ENCODE peak calls at places on chromosomes 1 and 21, in seven cellular contexts. One of them, this sample, is unnamed.

GRCh38 chr1:92502247-92502646 is 15.5 kb upstream of the GFI1 start:
- DNase-seq in fibroblast of lung: peak
- DNase-seq in AG04450: peak
- DNase-seq in GM12865: peak
- DNase-seq in psoas muscle: no peak
- DNase-seq in epithelial cell of esophagus: no peak
- DNase-seq in fibroblast of mammary gland: peak
- DNase-seq in this sample: peak

GRCh38 chr1:37305108-37305507 is 169.3 kb upstream of the ZC3H12A start:
- DNase-seq in GM12865: no peak
- DNase-seq in psoas muscle: no peak
- DNase-seq in AG04450: no peak
- DNase-seq in fibroblast of lung: no peak
- DNase-seq in fibroblast of mammary gland: no peak
- DNase-seq in epithelial cell of esophagus: no peak
- DNase-seq in this sample: no peak

GRCh38 chr21:45148316-45149000 is 74.1 kb downstream of the ADARB1 start:
- DNase-seq in epithelial cell of esophagus: no peak
- DNase-seq in fibroblast of lung: no peak
- DNase-seq in AG04450: no peak
- DNase-seq in GM12865: no peak
- DNase-seq in fibroblast of mammary gland: no peak
- DNase-seq in psoas muscle: no peak
- DNase-seq in this sample: no peak

GRCh38 chr1:208668991-208669390 is 424.8 kb upstream of the PLXNA2 start:
- DNase-seq in fibroblast of mammary gland: no peak
- DNase-seq in AG04450: no peak
- DNase-seq in epithelial cell of esophagus: peak
- DNase-seq in psoas muscle: no peak
- DNase-seq in fibroblast of lung: no peak
- DNase-seq in GM12865: no peak
- DNase-seq in this sample: no peak

GRCh38 chr1:101394041-101394440 is 157.2 kb downstream of the S1PR1 start:
- DNase-seq in psoas muscle: no peak
- DNase-seq in fibroblast of lung: no peak
- DNase-seq in AG04450: no peak
- DNase-seq in epithelial cell of esophagus: peak
- DNase-seq in GM12865: no peak
- DNase-seq in fibroblast of mammary gland: peak
- DNase-seq in this sample: no peak

GRCh38 chr1:35448344-35448801 is 108.8 kb downstream of the KIAA0319L start:
- DNase-seq in AG04450: peak
- DNase-seq in epithelial cell of esophagus: peak
- DNase-seq in fibroblast of lung: peak
- DNase-seq in GM12865: no peak
- DNase-seq in psoas muscle: no peak
- DNase-seq in fibroblast of mammary gland: peak
- DNase-seq in this sample: peak

GRCh38 chr1:221816899-221817298 is 75.0 kb upstream of the DUSP10 start:
- DNase-seq in epithelial cell of esophagus: peak
- DNase-seq in GM12865: no peak
- DNase-seq in AG04450: peak
- DNase-seq in fibroblast of lung: peak
- DNase-seq in fibroblast of mammary gland: peak
- DNase-seq in psoas muscle: no peak
- DNase-seq in this sample: peak

GRCh38 chr1:67338642-67339041 is 31.0 kb downstream of the IL12RB2 start:
- DNase-seq in AG04450: no peak
- DNase-seq in epithelial cell of esophagus: peak
- DNase-seq in GM12865: peak
- DNase-seq in fibroblast of lung: no peak
- DNase-seq in fibroblast of mammary gland: no peak
- DNase-seq in psoas muscle: no peak
- DNase-seq in this sample: no peak

GRCh38 chr1:62175568-62176179 is 19.0 kb upstream of the L1TD1 start:
- DNase-seq in fibroblast of lung: peak
- DNase-seq in psoas muscle: no peak
- DNase-seq in epithelial cell of esophagus: peak
- DNase-seq in GM12865: peak
- DNase-seq in fibroblast of mammary gland: peak
- DNase-seq in AG04450: peak
- DNase-seq in this sample: peak

GRCh38 chr1:243942196-243943150 is 92.4 kb upstream of the AKT3 start:
- DNase-seq in epithelial cell of esophagus: no peak
- DNase-seq in fibroblast of lung: peak
- DNase-seq in GM12865: no peak
- DNase-seq in psoas muscle: no peak
- DNase-seq in fibroblast of mammary gland: no peak
- DNase-seq in AG04450: no peak
- DNase-seq in this sample: no peak

GRCh38 chr1:11869650-11870207 is 11.0 kb upstream of the NPPB start:
- DNase-seq in GM12865: no peak
- DNase-seq in fibroblast of mammary gland: no peak
- DNase-seq in epithelial cell of esophagus: no peak
- DNase-seq in fibroblast of lung: no peak
- DNase-seq in psoas muscle: no peak
- DNase-seq in AG04450: no peak
- DNase-seq in this sample: no peak

GRCh38 chr1:115524211-115524610 is 117.6 kb upstream of the VANGL1 start:
- DNase-seq in psoas muscle: no peak
- DNase-seq in fibroblast of lung: no peak
- DNase-seq in GM12865: no peak
- DNase-seq in epithelial cell of esophagus: peak
- DNase-seq in fibroblast of mammary gland: no peak
- DNase-seq in AG04450: no peak
- DNase-seq in this sample: no peak

GRCh38 chr21:34199121-34199910 is 125.9 kb downstream of the MRPS6 start:
- DNase-seq in psoas muscle: no peak
- DNase-seq in GM12865: no peak
- DNase-seq in epithelial cell of esophagus: no peak
- DNase-seq in fibroblast of lung: no peak
- DNase-seq in fibroblast of mammary gland: no peak
- DNase-seq in AG04450: no peak
- DNase-seq in this sample: no peak

GRCh38 chr1:100183370-100183769 is 5.3 kb upstream of the LRRC39 start:
- DNase-seq in GM12865: no peak
- DNase-seq in AG04450: no peak
- DNase-seq in fibroblast of mammary gland: no peak
- DNase-seq in fibroblast of lung: no peak
- DNase-seq in psoas muscle: no peak
- DNase-seq in epithelial cell of esophagus: no peak
- DNase-seq in this sample: no peak

GRCh38 chr1:100177295-100178042 is 587 bp downstream of the LRRC39 start:
- DNase-seq in psoas muscle: no peak
- DNase-seq in fibroblast of mammary gland: no peak
- DNase-seq in AG04450: no peak
- DNase-seq in epithelial cell of esophagus: no peak
- DNase-seq in GM12865: no peak
- DNase-seq in fibroblast of lung: no peak
- DNase-seq in this sample: no peak

DNA sequence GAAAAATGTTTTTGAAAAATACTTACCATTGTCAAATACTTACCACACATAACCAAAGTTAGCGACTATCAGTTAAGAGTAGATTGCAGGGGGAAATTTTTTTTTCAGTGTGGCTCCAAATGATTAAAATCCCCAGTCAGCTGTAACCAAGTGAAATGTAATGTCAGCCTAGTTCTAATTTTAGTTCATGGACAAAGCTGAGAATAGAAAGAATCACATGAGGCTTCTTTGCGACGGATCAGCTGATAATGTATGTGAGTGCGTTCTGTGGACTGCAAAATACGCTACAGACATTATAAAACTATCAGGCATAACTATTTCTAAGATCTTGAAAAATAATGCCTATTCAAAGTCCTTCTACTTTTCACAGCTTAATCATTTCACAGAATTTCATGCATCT is at the start of gene LRRC39:
- DNase-seq in fibroblast of lung: no peak
- DNase-seq in fibroblast of mammary gland: no peak
- DNase-seq in epithelial cell of esophagus: no peak
- DNase-seq in GM12865: no peak
- DNase-seq in psoas muscle: no peak
- DNase-seq in AG04450: no peak
- DNase-seq in this sample: no peak
- H3K4me3 ChIP-seq in fibroblast of lung: no peak
- H3K4me3 ChIP-seq in fibroblast of mammary gland: no peak
- H3K4me3 ChIP-seq in epithelial cell of esophagus: no peak
- H3K4me3 ChIP-seq in GM12865: no peak
- H3K4me3 ChIP-seq in psoas muscle: peak
- H3K4me3 ChIP-seq in AG04450: no peak
- H3K4me3 ChIP-seq in this sample: no peak

DNA sequence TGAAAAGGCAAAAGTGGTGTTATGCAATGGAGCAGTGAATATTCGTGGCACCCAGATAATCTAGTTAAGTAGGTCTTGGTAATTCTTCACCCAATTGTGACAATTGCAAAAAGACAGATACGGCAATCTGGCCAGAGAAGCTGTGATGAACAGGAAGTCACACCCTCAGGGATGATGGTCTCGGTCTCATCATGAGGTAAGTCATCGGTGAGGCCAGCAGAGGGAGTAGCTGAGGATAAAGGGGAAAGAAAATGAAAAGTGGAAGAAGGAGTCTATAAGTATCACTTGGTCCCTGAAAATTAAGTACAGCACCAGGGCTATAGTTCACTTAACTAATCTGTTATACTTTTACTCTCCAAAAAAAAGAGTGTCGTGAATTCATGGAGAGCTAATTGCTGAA is 258.8 kb upstream of the NCAM2 start:
- DNase-seq in AG04450: no peak
- DNase-seq in psoas muscle: no peak
- DNase-seq in epithelial cell of esophagus: no peak
- DNase-seq in fibroblast of lung: no peak
- DNase-seq in GM12865: peak
- DNase-seq in fibroblast of mammary gland: no peak
- DNase-seq in this sample: no peak
- TF ChIP-seq CTCF in AG04450: no peak
- TF ChIP-seq CTCF in psoas muscle: no peak
- TF ChIP-seq CTCF in epithelial cell of esophagus: no peak
- TF ChIP-seq CTCF in fibroblast of lung: no peak
- TF ChIP-seq CTCF in GM12865: no peak
- TF ChIP-seq CTCF in fibroblast of mammary gland: peak
- TF ChIP-seq CTCF in this sample: no peak

GRCh38 chr21:28758042-28758882 is 234.4 kb downstream of the LTN1 start:
- DNase-seq in fibroblast of mammary gland: peak
- DNase-seq in fibroblast of lung: peak
- DNase-seq in GM12865: no peak
- DNase-seq in AG04450: no peak
- DNase-seq in psoas muscle: no peak
- DNase-seq in epithelial cell of esophagus: peak
- DNase-seq in this sample: peak

GRCh38 chr21:28754127-28754611 is 238.5 kb downstream of the LTN1 start:
- DNase-seq in GM12865: no peak
- DNase-seq in psoas muscle: no peak
- DNase-seq in epithelial cell of esophagus: no peak
- DNase-seq in fibroblast of mammary gland: peak
- DNase-seq in fibroblast of lung: peak
- DNase-seq in AG04450: peak
- DNase-seq in this sample: peak

GRCh38 chr21:28758883-28759242 is 233.8 kb downstream of the LTN1 start:
- DNase-seq in psoas muscle: no peak
- DNase-seq in epithelial cell of esophagus: no peak
- DNase-seq in fibroblast of mammary gland: no peak
- DNase-seq in GM12865: no peak
- DNase-seq in AG04450: no peak
- DNase-seq in fibroblast of lung: no peak
- DNase-seq in this sample: no peak

GRCh38 chr21:28752131-28752530 is 240.5 kb downstream of the LTN1 start:
- DNase-seq in AG04450: no peak
- DNase-seq in psoas muscle: no peak
- DNase-seq in fibroblast of lung: no peak
- DNase-seq in GM12865: no peak
- DNase-seq in epithelial cell of esophagus: no peak
- DNase-seq in fibroblast of mammary gland: no peak
- DNase-seq in this sample: no peak

DNA sequence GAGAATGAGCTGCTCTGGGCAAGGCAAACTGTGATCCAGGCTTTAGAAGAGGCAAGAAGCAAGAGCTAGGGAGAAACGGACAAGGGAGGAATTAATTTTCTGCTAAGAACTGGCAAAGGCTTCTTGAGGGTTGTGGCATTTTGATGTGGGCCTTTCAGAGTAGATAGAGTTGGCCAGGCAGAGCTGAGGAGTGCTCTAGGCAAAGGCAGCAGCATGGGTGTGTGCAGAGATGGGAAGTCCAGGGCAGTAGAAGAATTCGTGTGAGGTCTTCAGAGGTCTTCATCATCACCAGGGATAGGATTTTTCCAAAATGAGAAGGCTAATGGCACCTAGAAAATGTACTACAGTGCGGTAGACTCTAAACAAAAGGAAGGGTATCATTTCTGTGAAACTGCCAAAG is 237.8 kb downstream of the LTN1 start:
- DNase-seq in psoas muscle: no peak
- DNase-seq in GM12865: no peak
- DNase-seq in AG04450: no peak
- DNase-seq in fibroblast of mammary gland: no peak
- DNase-seq in fibroblast of lung: no peak
- DNase-seq in epithelial cell of esophagus: no peak
- DNase-seq in this sample: peak
- H3K4me3 ChIP-seq in psoas muscle: no peak
- H3K4me3 ChIP-seq in GM12865: no peak
- H3K4me3 ChIP-seq in AG04450: no peak
- H3K4me3 ChIP-seq in fibroblast of mammary gland: no peak
- H3K4me3 ChIP-seq in fibroblast of lung: no peak
- H3K4me3 ChIP-seq in epithelial cell of esophagus: no peak
- H3K4me3 ChIP-seq in this sample: no peak

GRCh38 chr1:234865171-234866006 is 255.4 kb upstream of the IRF2BP2 start:
- DNase-seq in AG04450: no peak
- DNase-seq in GM12865: no peak
- DNase-seq in fibroblast of lung: no peak
- DNase-seq in epithelial cell of esophagus: no peak
- DNase-seq in psoas muscle: no peak
- DNase-seq in fibroblast of mammary gland: no peak
- DNase-seq in this sample: no peak
- TF ChIP-seq CTCF in AG04450: no peak
- TF ChIP-seq CTCF in GM12865: no peak
- TF ChIP-seq CTCF in fibroblast of lung: no peak
- TF ChIP-seq CTCF in epithelial cell of esophagus: no peak
- TF ChIP-seq CTCF in psoas muscle: no peak
- TF ChIP-seq CTCF in fibroblast of mammary gland: no peak
- TF ChIP-seq CTCF in this sample: no peak

DNA sequence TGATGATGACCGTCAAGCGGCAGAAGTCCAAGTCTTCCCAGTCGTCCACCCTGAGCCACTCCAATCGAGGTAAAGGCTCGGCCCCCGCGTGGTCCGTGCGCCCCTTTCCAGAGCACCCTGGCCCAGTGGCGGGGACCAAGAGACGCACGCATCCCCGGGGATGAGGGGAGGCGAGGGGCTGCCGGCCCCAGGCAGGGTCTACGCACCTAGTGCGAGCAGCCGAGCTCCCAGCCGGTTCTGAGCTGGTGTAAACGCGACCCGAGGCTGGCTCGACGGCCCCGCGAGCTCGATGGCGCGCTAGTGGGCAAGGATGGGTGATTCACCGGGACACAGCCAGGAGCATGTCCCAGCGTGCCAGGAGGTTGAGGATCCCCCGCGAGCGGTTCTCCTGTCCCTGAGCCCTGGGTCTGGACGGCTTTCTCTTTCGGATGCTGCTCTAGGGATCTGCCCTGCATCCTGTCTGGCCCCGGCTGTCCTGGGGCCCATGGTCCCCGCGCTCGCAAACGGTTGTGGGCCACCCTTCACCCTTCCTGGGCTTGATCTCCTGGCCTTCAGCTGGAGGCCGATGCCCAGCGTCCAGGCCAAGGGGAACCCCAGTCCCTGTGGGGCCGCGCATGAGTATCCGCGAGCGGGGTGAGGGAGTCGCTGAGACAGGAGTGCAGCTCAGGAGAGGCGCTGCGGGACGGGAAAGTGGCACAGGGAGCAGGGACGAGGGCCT is 689 bp downstream of the PKP1 start:
- DNase-seq in fibroblast of mammary gland: no peak
- DNase-seq in AG04450: no peak
- DNase-seq in fibroblast of lung: no peak
- DNase-seq in GM12865: no peak
- DNase-seq in epithelial cell of esophagus: no peak
- DNase-seq in psoas muscle: no peak
- DNase-seq in this sample: no peak
- H3K4me3 ChIP-seq in fibroblast of mammary gland: no peak
- H3K4me3 ChIP-seq in AG04450: no peak
- H3K4me3 ChIP-seq in fibroblast of lung: no peak
- H3K4me3 ChIP-seq in GM12865: no peak
- H3K4me3 ChIP-seq in epithelial cell of esophagus: peak
- H3K4me3 ChIP-seq in psoas muscle: peak
- H3K4me3 ChIP-seq in this sample: no peak